ENCODE peak calls at places on chromosomes 11 and 22, in six cellular contexts. One of them, this sample, is unnamed.

GRCh38 chr11:65279713-65280459 is 18.1 kb downstream of the POLA2 start:
- DNase-seq in stimulated activated CD4-positive, alpha-beta T cell treated with anti-CD3 and anti-CD28 coated beads, Interleukin-1b, Interleukin-23, amount 100 ng/mL, for 24 hours: peak
- DNase-seq in LoVo: no peak
- DNase-seq in dorsolateral prefrontal cortex: no peak
- DNase-seq in amniotic stem cell: peak
- DNase-seq in DMS79: no peak
- DNase-seq in this sample: no peak

GRCh38 chr22:47457509-47458300 is 695.3 kb downstream of the TBC1D22A start:
- DNase-seq in stimulated activated CD4-positive, alpha-beta T cell treated with anti-CD3 and anti-CD28 coated beads, Interleukin-1b, Interleukin-23, amount 100 ng/mL, for 24 hours: no peak
- DNase-seq in LoVo: no peak
- DNase-seq in dorsolateral prefrontal cortex: no peak
- DNase-seq in amniotic stem cell: no peak
- DNase-seq in DMS79: no peak
- DNase-seq in this sample: no peak

GRCh38 chr11:118608268-118609214 is 1.1 kb downstream of the PHLDB1 start:
- DNase-seq in stimulated activated CD4-positive, alpha-beta T cell treated with anti-CD3 and anti-CD28 coated beads, Interleukin-1b, Interleukin-23, amount 100 ng/mL, for 24 hours: peak
- DNase-seq in LoVo: peak
- DNase-seq in dorsolateral prefrontal cortex: peak
- DNase-seq in amniotic stem cell: peak
- DNase-seq in DMS79: no peak
- DNase-seq in this sample: no peak

GRCh38 chr11:112172362-112172994 is 2.8 kb upstream of the BCO2 start:
- DNase-seq in stimulated activated CD4-positive, alpha-beta T cell treated with anti-CD3 and anti-CD28 coated beads, Interleukin-1b, Interleukin-23, amount 100 ng/mL, for 24 hours: no peak
- DNase-seq in LoVo: no peak
- DNase-seq in dorsolateral prefrontal cortex: no peak
- DNase-seq in amniotic stem cell: no peak
- DNase-seq in DMS79: no peak
- DNase-seq in this sample: no peak

GRCh38 chr11:107799245-107799859 is 59.2 kb downstream of the SLC35F2 start:
- DNase-seq in stimulated activated CD4-positive, alpha-beta T cell treated with anti-CD3 and anti-CD28 coated beads, Interleukin-1b, Interleukin-23, amount 100 ng/mL, for 24 hours: peak
- DNase-seq in LoVo: peak
- DNase-seq in dorsolateral prefrontal cortex: peak
- DNase-seq in amniotic stem cell: peak
- DNase-seq in DMS79: no peak
- DNase-seq in this sample: peak

GRCh38 chr22:36982136-36982535 is 37.1 kb downstream of the TST start:
- DNase-seq in stimulated activated CD4-positive, alpha-beta T cell treated with anti-CD3 and anti-CD28 coated beads, Interleukin-1b, Interleukin-23, amount 100 ng/mL, for 24 hours: no peak
- DNase-seq in LoVo: no peak
- DNase-seq in dorsolateral prefrontal cortex: no peak
- DNase-seq in amniotic stem cell: no peak
- DNase-seq in DMS79: no peak
- DNase-seq in this sample: no peak

GRCh38 chr11:120135838-120136237 is 2.1 kb downstream of the TRIM29 start:
- DNase-seq in stimulated activated CD4-positive, alpha-beta T cell treated with anti-CD3 and anti-CD28 coated beads, Interleukin-1b, Interleukin-23, amount 100 ng/mL, for 24 hours: no peak
- DNase-seq in LoVo: no peak
- DNase-seq in dorsolateral prefrontal cortex: no peak
- DNase-seq in amniotic stem cell: no peak
- DNase-seq in DMS79: no peak
- DNase-seq in this sample: no peak

GRCh38 chr22:49229483-49230193 is 598.0 kb downstream of the BRD1 start:
- DNase-seq in stimulated activated CD4-positive, alpha-beta T cell treated with anti-CD3 and anti-CD28 coated beads, Interleukin-1b, Interleukin-23, amount 100 ng/mL, for 24 hours: no peak
- DNase-seq in LoVo: no peak
- DNase-seq in dorsolateral prefrontal cortex: no peak
- DNase-seq in amniotic stem cell: no peak
- DNase-seq in DMS79: no peak
- DNase-seq in this sample: no peak

GRCh38 chr22:20174785-20175596 is 24.1 kb upstream of the CCDC188 start:
- DNase-seq in stimulated activated CD4-positive, alpha-beta T cell treated with anti-CD3 and anti-CD28 coated beads, Interleukin-1b, Interleukin-23, amount 100 ng/mL, for 24 hours: no peak
- DNase-seq in LoVo: no peak
- DNase-seq in dorsolateral prefrontal cortex: no peak
- DNase-seq in amniotic stem cell: no peak
- DNase-seq in DMS79: no peak
- DNase-seq in this sample: no peak

GRCh38 chr11:69280451-69280850 is 13.5 kb upstream of the MYEOV start:
- DNase-seq in stimulated activated CD4-positive, alpha-beta T cell treated with anti-CD3 and anti-CD28 coated beads, Interleukin-1b, Interleukin-23, amount 100 ng/mL, for 24 hours: no peak
- DNase-seq in LoVo: peak
- DNase-seq in dorsolateral prefrontal cortex: no peak
- DNase-seq in amniotic stem cell: no peak
- DNase-seq in DMS79: no peak
- DNase-seq in this sample: no peak

GRCh38 chr11:112977620-112978212 is 16.5 kb downstream of the NCAM1 start:
- DNase-seq in stimulated activated CD4-positive, alpha-beta T cell treated with anti-CD3 and anti-CD28 coated beads, Interleukin-1b, Interleukin-23, amount 100 ng/mL, for 24 hours: no peak
- DNase-seq in LoVo: no peak
- DNase-seq in dorsolateral prefrontal cortex: peak
- DNase-seq in amniotic stem cell: no peak
- DNase-seq in DMS79: no peak
- DNase-seq in this sample: no peak

GRCh38 chr11:2551131-2551530 is 106.3 kb downstream of the KCNQ1 start:
- DNase-seq in stimulated activated CD4-positive, alpha-beta T cell treated with anti-CD3 and anti-CD28 coated beads, Interleukin-1b, Interleukin-23, amount 100 ng/mL, for 24 hours: no peak
- DNase-seq in LoVo: no peak
- DNase-seq in dorsolateral prefrontal cortex: no peak
- DNase-seq in amniotic stem cell: no peak
- DNase-seq in DMS79: no peak
- DNase-seq in this sample: no peak

GRCh38 chr11:48055292-48056132 is 75.2 kb downstream of the PTPRJ start:
- DNase-seq in stimulated activated CD4-positive, alpha-beta T cell treated with anti-CD3 and anti-CD28 coated beads, Interleukin-1b, Interleukin-23, amount 100 ng/mL, for 24 hours: peak
- DNase-seq in LoVo: no peak
- DNase-seq in dorsolateral prefrontal cortex: no peak
- DNase-seq in amniotic stem cell: no peak
- DNase-seq in DMS79: peak
- DNase-seq in this sample: no peak

GRCh38 chr11:11786234-11786633 is 55.5 kb upstream of the USP47 start:
- DNase-seq in stimulated activated CD4-positive, alpha-beta T cell treated with anti-CD3 and anti-CD28 coated beads, Interleukin-1b, Interleukin-23, amount 100 ng/mL, for 24 hours: no peak
- DNase-seq in LoVo: no peak
- DNase-seq in dorsolateral prefrontal cortex: no peak
- DNase-seq in amniotic stem cell: no peak
- DNase-seq in DMS79: no peak
- DNase-seq in this sample: no peak

GRCh38 chr11:70327717-70328116 is 57.2 kb downstream of the PPFIA1 start:
- DNase-seq in stimulated activated CD4-positive, alpha-beta T cell treated with anti-CD3 and anti-CD28 coated beads, Interleukin-1b, Interleukin-23, amount 100 ng/mL, for 24 hours: no peak
- DNase-seq in LoVo: no peak
- DNase-seq in dorsolateral prefrontal cortex: no peak
- DNase-seq in amniotic stem cell: no peak
- DNase-seq in DMS79: no peak
- DNase-seq in this sample: no peak

GRCh38 chr22:41229215-41229614 is 11.5 kb downstream of the CHADL start:
- DNase-seq in stimulated activated CD4-positive, alpha-beta T cell treated with anti-CD3 and anti-CD28 coated beads, Interleukin-1b, Interleukin-23, amount 100 ng/mL, for 24 hours: no peak
- DNase-seq in LoVo: no peak
- DNase-seq in dorsolateral prefrontal cortex: no peak
- DNase-seq in amniotic stem cell: no peak
- DNase-seq in DMS79: no peak
- DNase-seq in this sample: no peak

GRCh38 chr11:68016904-68017817 is 7.0 kb downstream of the ALDH3B1 start:
- DNase-seq in stimulated activated CD4-positive, alpha-beta T cell treated with anti-CD3 and anti-CD28 coated beads, Interleukin-1b, Interleukin-23, amount 100 ng/mL, for 24 hours: no peak
- DNase-seq in LoVo: no peak
- DNase-seq in dorsolateral prefrontal cortex: no peak
- DNase-seq in amniotic stem cell: no peak
- DNase-seq in DMS79: no peak
- DNase-seq in this sample: no peak

GRCh38 chr11:117437041-117437790 is 109.6 kb downstream of the CEP164 start:
- DNase-seq in stimulated activated CD4-positive, alpha-beta T cell treated with anti-CD3 and anti-CD28 coated beads, Interleukin-1b, Interleukin-23, amount 100 ng/mL, for 24 hours: no peak
- DNase-seq in LoVo: no peak
- DNase-seq in dorsolateral prefrontal cortex: no peak
- DNase-seq in amniotic stem cell: no peak
- DNase-seq in DMS79: no peak
- DNase-seq in this sample: no peak

GRCh38 chr11:93905384-93905783 is 55.0 kb upstream of the VSTM5 start:
- DNase-seq in stimulated activated CD4-positive, alpha-beta T cell treated with anti-CD3 and anti-CD28 coated beads, Interleukin-1b, Interleukin-23, amount 100 ng/mL, for 24 hours: no peak
- DNase-seq in LoVo: peak
- DNase-seq in dorsolateral prefrontal cortex: no peak
- DNase-seq in amniotic stem cell: no peak
- DNase-seq in DMS79: no peak
- DNase-seq in this sample: no peak

GRCh38 chr11:64396079-64396591 is 37.2 kb downstream of the RPS6KA4 start:
- DNase-seq in stimulated activated CD4-positive, alpha-beta T cell treated with anti-CD3 and anti-CD28 coated beads, Interleukin-1b, Interleukin-23, amount 100 ng/mL, for 24 hours: no peak
- DNase-seq in LoVo: no peak
- DNase-seq in dorsolateral prefrontal cortex: no peak
- DNase-seq in amniotic stem cell: no peak
- DNase-seq in DMS79: no peak
- DNase-seq in this sample: no peak

GRCh38 chr22:29691636-29692326 is 28.0 kb upstream of the CABP7 start:
- DNase-seq in stimulated activated CD4-positive, alpha-beta T cell treated with anti-CD3 and anti-CD28 coated beads, Interleukin-1b, Interleukin-23, amount 100 ng/mL, for 24 hours: no peak
- DNase-seq in LoVo: no peak
- DNase-seq in dorsolateral prefrontal cortex: no peak
- DNase-seq in amniotic stem cell: no peak
- DNase-seq in DMS79: peak
- DNase-seq in this sample: no peak

GRCh38 chr11:69217276-69218105 is 61.8 kb downstream of the SMIM38 start:
- DNase-seq in stimulated activated CD4-positive, alpha-beta T cell treated with anti-CD3 and anti-CD28 coated beads, Interleukin-1b, Interleukin-23, amount 100 ng/mL, for 24 hours: no peak
- DNase-seq in LoVo: no peak
- DNase-seq in dorsolateral prefrontal cortex: no peak
- DNase-seq in amniotic stem cell: no peak
- DNase-seq in DMS79: no peak
- DNase-seq in this sample: no peak

GRCh38 chr11:59273008-59273841 is 60.5 kb upstream of the MPEG1 start:
- DNase-seq in stimulated activated CD4-positive, alpha-beta T cell treated with anti-CD3 and anti-CD28 coated beads, Interleukin-1b, Interleukin-23, amount 100 ng/mL, for 24 hours: no peak
- DNase-seq in LoVo: no peak
- DNase-seq in dorsolateral prefrontal cortex: no peak
- DNase-seq in amniotic stem cell: no peak
- DNase-seq in DMS79: no peak
- DNase-seq in this sample: no peak

GRCh38 chr11:120340529-120340928 is 4.3 kb downstream of the ARHGEF12 start:
- DNase-seq in stimulated activated CD4-positive, alpha-beta T cell treated with anti-CD3 and anti-CD28 coated beads, Interleukin-1b, Interleukin-23, amount 100 ng/mL, for 24 hours: no peak
- DNase-seq in LoVo: no peak
- DNase-seq in dorsolateral prefrontal cortex: no peak
- DNase-seq in amniotic stem cell: no peak
- DNase-seq in DMS79: no peak
- DNase-seq in this sample: no peak

GRCh38 chr11:75233688-75234295 is 6.8 kb upstream of the TPBGL start:
- DNase-seq in stimulated activated CD4-positive, alpha-beta T cell treated with anti-CD3 and anti-CD28 coated beads, Interleukin-1b, Interleukin-23, amount 100 ng/mL, for 24 hours: no peak
- DNase-seq in LoVo: peak
- DNase-seq in dorsolateral prefrontal cortex: no peak
- DNase-seq in amniotic stem cell: peak
- DNase-seq in DMS79: no peak
- DNase-seq in this sample: no peak

GRCh38 chr11:125165111-125165663 is 636 bp downstream of the PKNOX2 start:
- DNase-seq in stimulated activated CD4-positive, alpha-beta T cell treated with anti-CD3 and anti-CD28 coated beads, Interleukin-1b, Interleukin-23, amount 100 ng/mL, for 24 hours: peak
- DNase-seq in LoVo: no peak
- DNase-seq in dorsolateral prefrontal cortex: no peak
- DNase-seq in amniotic stem cell: no peak
- DNase-seq in DMS79: no peak
- DNase-seq in this sample: no peak

GRCh38 chr11:104892723-104893511 is 5.3 kb downstream of the CASP12 start:
- DNase-seq in stimulated activated CD4-positive, alpha-beta T cell treated with anti-CD3 and anti-CD28 coated beads, Interleukin-1b, Interleukin-23, amount 100 ng/mL, for 24 hours: no peak
- DNase-seq in LoVo: no peak
- DNase-seq in dorsolateral prefrontal cortex: no peak
- DNase-seq in amniotic stem cell: no peak
- DNase-seq in DMS79: no peak
- DNase-seq in this sample: no peak

GRCh38 chr11:114315749-114316368 is 19.7 kb downstream of the NNMT start:
- DNase-seq in stimulated activated CD4-positive, alpha-beta T cell treated with anti-CD3 and anti-CD28 coated beads, Interleukin-1b, Interleukin-23, amount 100 ng/mL, for 24 hours: no peak
- DNase-seq in LoVo: peak
- DNase-seq in dorsolateral prefrontal cortex: no peak
- DNase-seq in amniotic stem cell: no peak
- DNase-seq in DMS79: no peak
- DNase-seq in this sample: no peak

GRCh38 chr22:38222797-38223119 is 21.0 kb downstream of the MAFF start:
- DNase-seq in stimulated activated CD4-positive, alpha-beta T cell treated with anti-CD3 and anti-CD28 coated beads, Interleukin-1b, Interleukin-23, amount 100 ng/mL, for 24 hours: no peak
- DNase-seq in LoVo: no peak
- DNase-seq in dorsolateral prefrontal cortex: no peak
- DNase-seq in amniotic stem cell: no peak
- DNase-seq in DMS79: no peak
- DNase-seq in this sample: no peak

GRCh38 chr11:66559141-66559861 is 9.1 kb downstream of the CTSF start:
- DNase-seq in stimulated activated CD4-positive, alpha-beta T cell treated with anti-CD3 and anti-CD28 coated beads, Interleukin-1b, Interleukin-23, amount 100 ng/mL, for 24 hours: peak
- DNase-seq in LoVo: no peak
- DNase-seq in dorsolateral prefrontal cortex: no peak
- DNase-seq in amniotic stem cell: no peak
- DNase-seq in DMS79: no peak
- DNase-seq in this sample: no peak